ENCODE peak calls at places on chromosomes 5 and 9, in seven cellular contexts. One of them, this sample, is unnamed. For H3K27me3, the result is how much of the 10 kb centered on the place peaks cover.

GRCh38 chr5:77168187-77168883 is 42.1 kb upstream of the PDE8B start:
- DNase-seq in ovary: peak
- DNase-seq in A673: peak
- DNase-seq in SK-N-SH: no peak
- DNase-seq in mammary epithelial cell: no peak
- DNase-seq in cardiac muscle cell: peak
- DNase-seq in brain microvascular endothelial cell: peak
- DNase-seq in this sample: no peak

GRCh38 chr9:37936965-37937364 is 33.0 kb upstream of the SLC25A51 start:
- DNase-seq in brain microvascular endothelial cell: peak
- DNase-seq in ovary: no peak
- DNase-seq in mammary epithelial cell: peak
- DNase-seq in cardiac muscle cell: peak
- DNase-seq in SK-N-SH: peak
- DNase-seq in A673: peak
- DNase-seq in this sample: no peak

GRCh38 chr5:15431923-15432322 is 68.1 kb upstream of the FBXL7 start:
- DNase-seq in SK-N-SH: no peak
- DNase-seq in A673: no peak
- DNase-seq in ovary: no peak
- DNase-seq in mammary epithelial cell: no peak
- DNase-seq in brain microvascular endothelial cell: no peak
- DNase-seq in cardiac muscle cell: no peak
- DNase-seq in this sample: no peak

GRCh38 chr5:177431317-177432142 is 5.1 kb downstream of the GRK6 start:
- DNase-seq in A673: no peak
- DNase-seq in mammary epithelial cell: no peak
- DNase-seq in brain microvascular endothelial cell: no peak
- DNase-seq in SK-N-SH: no peak
- DNase-seq in ovary: peak
- DNase-seq in cardiac muscle cell: no peak
- DNase-seq in this sample: no peak

GRCh38 chr9:27118916-27119315 is 9.9 kb downstream of the TEK start:
- DNase-seq in brain microvascular endothelial cell: peak
- DNase-seq in cardiac muscle cell: no peak
- DNase-seq in A673: no peak
- DNase-seq in mammary epithelial cell: peak
- DNase-seq in ovary: no peak
- DNase-seq in SK-N-SH: no peak
- DNase-seq in this sample: no peak

GRCh38 chr5:80764786-80765185 is 110.0 kb upstream of the DHFR start:
- DNase-seq in ovary: no peak
- DNase-seq in SK-N-SH: no peak
- DNase-seq in brain microvascular endothelial cell: no peak
- DNase-seq in A673: no peak
- DNase-seq in mammary epithelial cell: no peak
- DNase-seq in cardiac muscle cell: no peak
- DNase-seq in this sample: no peak

GRCh38 chr5:179906795-179907569 is 715 bp downstream of the TBC1D9B start:
- DNase-seq in brain microvascular endothelial cell: no peak
- DNase-seq in ovary: peak
- DNase-seq in SK-N-SH: peak
- DNase-seq in A673: peak
- DNase-seq in mammary epithelial cell: peak
- DNase-seq in cardiac muscle cell: peak
- DNase-seq in this sample: no peak

GRCh38 chr5:175521313-175521833 is 43.0 kb downstream of the SFXN1 start:
- DNase-seq in SK-N-SH: no peak
- DNase-seq in mammary epithelial cell: no peak
- DNase-seq in A673: no peak
- DNase-seq in cardiac muscle cell: no peak
- DNase-seq in brain microvascular endothelial cell: no peak
- DNase-seq in ovary: no peak
- DNase-seq in this sample: no peak

GRCh38 chr5:125189451-125190051 is 443.1 kb upstream of the ZNF608 start:
- DNase-seq in brain microvascular endothelial cell: peak
- DNase-seq in ovary: no peak
- DNase-seq in A673: no peak
- DNase-seq in SK-N-SH: no peak
- DNase-seq in mammary epithelial cell: peak
- DNase-seq in cardiac muscle cell: peak
- DNase-seq in this sample: no peak

GRCh38 chr5:23963449-23963848 is 456.0 kb downstream of the PRDM9 start:
- DNase-seq in ovary: no peak
- DNase-seq in SK-N-SH: no peak
- DNase-seq in mammary epithelial cell: no peak
- DNase-seq in cardiac muscle cell: no peak
- DNase-seq in brain microvascular endothelial cell: no peak
- DNase-seq in A673: no peak
- DNase-seq in this sample: no peak

DNA sequence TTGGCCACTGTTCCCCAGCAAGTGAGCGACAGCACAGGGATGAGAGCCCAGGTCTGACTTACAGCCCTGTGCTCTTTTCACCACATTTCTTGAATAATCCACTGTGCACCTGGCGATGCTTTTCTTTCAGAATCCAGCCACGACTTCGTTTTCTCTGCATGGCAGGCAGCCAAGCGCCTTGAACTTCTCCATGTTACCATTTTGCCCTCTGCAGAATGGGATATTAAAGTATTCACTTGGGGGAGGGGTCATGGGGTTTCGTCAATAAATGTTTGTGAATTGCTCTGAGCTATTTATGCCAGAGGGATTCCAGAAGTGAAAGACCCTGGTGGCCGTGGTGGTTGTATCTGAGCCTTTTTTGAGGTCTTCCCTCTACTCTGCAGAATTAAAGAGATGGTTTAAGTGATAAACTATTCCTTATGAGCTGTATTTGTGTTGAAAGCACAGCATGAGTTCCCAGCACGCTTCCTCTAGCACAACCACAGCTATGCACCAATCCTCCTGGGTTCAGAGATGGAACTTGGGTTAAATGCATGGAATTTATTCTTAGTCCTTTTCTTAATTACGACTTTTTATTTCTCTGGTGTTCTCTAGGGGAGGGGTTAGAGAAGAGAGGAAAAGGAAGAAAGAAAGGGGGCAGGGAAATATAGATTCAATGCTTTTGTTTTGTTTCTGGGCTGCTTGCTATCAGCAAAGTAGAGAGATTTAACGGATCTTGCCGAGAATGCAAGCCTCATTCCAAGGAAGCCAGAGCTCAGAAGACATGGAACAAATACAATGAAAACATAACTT is 478.2 kb upstream of the TNC start:
- DNase-seq in brain microvascular endothelial cell: peak
- DNase-seq in A673: peak
- DNase-seq in SK-N-SH: no peak
- DNase-seq in mammary epithelial cell: no peak
- DNase-seq in ovary: no peak
- DNase-seq in cardiac muscle cell: peak
- DNase-seq in this sample: no peak
- H3K27ac ChIP-seq in brain microvascular endothelial cell: peak
- H3K27ac ChIP-seq in A673: peak
- H3K27ac ChIP-seq in SK-N-SH: peak
- H3K27ac ChIP-seq in mammary epithelial cell: no peak
- H3K27ac ChIP-seq in ovary: no peak
- H3K27ac ChIP-seq in cardiac muscle cell: no peak
- H3K27ac ChIP-seq in this sample: peak

DNA sequence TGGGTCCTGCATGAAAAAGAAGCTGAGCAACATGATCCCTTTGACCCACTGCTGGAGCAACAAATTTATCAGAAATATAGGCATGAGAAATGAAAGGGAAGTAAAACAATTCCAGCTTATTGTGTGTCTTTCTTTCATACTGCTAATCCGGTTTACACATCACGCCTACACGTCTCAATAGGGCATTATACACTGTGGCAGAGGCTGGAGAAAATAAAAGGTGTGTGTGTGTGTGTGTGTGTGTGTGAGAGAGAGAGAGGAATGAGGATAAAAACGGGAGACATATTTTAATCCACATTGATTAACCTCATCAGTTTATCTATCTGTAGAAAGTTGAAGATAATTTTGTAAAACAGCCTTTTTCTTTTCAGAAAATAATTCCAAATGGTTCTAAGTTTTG is 2.4 kb downstream of the PTCH1 start:
- DNase-seq in cardiac muscle cell: no peak
- DNase-seq in SK-N-SH: no peak
- DNase-seq in mammary epithelial cell: no peak
- DNase-seq in A673: peak
- DNase-seq in ovary: no peak
- DNase-seq in brain microvascular endothelial cell: no peak
- DNase-seq in this sample: no peak
- H3K4me3 ChIP-seq in cardiac muscle cell: no peak
- H3K4me3 ChIP-seq in SK-N-SH: no peak
- H3K4me3 ChIP-seq in mammary epithelial cell: no peak
- H3K4me3 ChIP-seq in A673: no peak
- H3K4me3 ChIP-seq in ovary: no peak
- H3K4me3 ChIP-seq in brain microvascular endothelial cell: no peak
- H3K4me3 ChIP-seq in this sample: no peak

GRCh38 chr5:135069016-135069770 is 35.2 kb upstream of the PITX1 start:
- DNase-seq in ovary: no peak
- DNase-seq in A673: peak
- DNase-seq in cardiac muscle cell: no peak
- DNase-seq in mammary epithelial cell: no peak
- DNase-seq in brain microvascular endothelial cell: no peak
- DNase-seq in SK-N-SH: no peak
- DNase-seq in this sample: no peak
- H3K27me3 ChIP-seq in ovary: under half
- H3K27me3 ChIP-seq in A673: under half
- H3K27me3 ChIP-seq in cardiac muscle cell: half or more
- H3K27me3 ChIP-seq in mammary epithelial cell: under half
- H3K27me3 ChIP-seq in brain microvascular endothelial cell: under half
- H3K27me3 ChIP-seq in SK-N-SH: under half
- H3K27me3 ChIP-seq in this sample: under half

DNA sequence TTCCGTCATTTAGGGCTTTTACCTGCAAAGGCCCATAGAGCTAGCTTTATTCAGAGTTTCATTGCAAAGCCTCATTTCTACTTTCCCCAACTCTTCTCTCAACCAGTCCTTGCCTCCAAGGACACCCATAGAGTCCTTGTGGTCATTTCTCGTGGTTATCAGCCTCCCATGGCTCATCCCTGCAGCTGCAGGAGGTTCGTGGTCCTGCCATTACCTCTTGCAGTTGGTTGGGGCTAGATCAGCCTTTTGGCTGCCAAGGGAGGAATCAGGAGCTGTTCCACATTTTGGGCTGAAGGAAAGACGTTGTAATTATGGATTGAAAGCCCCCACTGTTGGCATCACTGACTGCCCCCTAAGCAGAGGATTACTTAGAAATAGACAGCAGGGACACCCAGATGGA is 231.0 kb downstream of the MAN2A1 start:
- DNase-seq in SK-N-SH: no peak
- DNase-seq in brain microvascular endothelial cell: no peak
- DNase-seq in A673: no peak
- DNase-seq in cardiac muscle cell: no peak
- DNase-seq in ovary: no peak
- DNase-seq in mammary epithelial cell: no peak
- DNase-seq in this sample: no peak
- H3K27ac ChIP-seq in SK-N-SH: no peak
- H3K27ac ChIP-seq in brain microvascular endothelial cell: no peak
- H3K27ac ChIP-seq in A673: no peak
- H3K27ac ChIP-seq in cardiac muscle cell: no peak
- H3K27ac ChIP-seq in ovary: no peak
- H3K27ac ChIP-seq in mammary epithelial cell: no peak
- H3K27ac ChIP-seq in this sample: no peak

DNA sequence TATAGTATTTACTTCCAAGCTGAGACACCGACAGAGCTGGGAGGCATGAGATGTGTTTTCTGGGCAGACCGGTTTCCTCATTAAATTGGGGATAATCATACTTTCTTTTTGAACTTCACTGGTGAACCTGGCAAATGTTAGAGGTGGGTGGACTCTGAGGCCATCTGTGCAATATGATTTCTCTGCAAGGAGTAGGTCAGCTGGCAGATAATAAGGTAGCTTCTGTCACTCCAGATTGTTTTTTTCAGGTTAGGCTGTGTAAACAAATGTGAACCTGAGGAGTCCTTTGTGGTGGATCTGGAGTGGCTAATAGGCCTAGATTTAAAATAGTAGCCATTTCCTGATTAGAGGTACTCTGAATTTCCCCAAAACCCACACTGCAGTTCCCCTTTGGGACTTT is 75.4 kb upstream of the S1PR3 start:
- DNase-seq in cardiac muscle cell: no peak
- DNase-seq in A673: no peak
- DNase-seq in ovary: no peak
- DNase-seq in brain microvascular endothelial cell: no peak
- DNase-seq in mammary epithelial cell: no peak
- DNase-seq in SK-N-SH: no peak
- DNase-seq in this sample: no peak
- H3K4me3 ChIP-seq in cardiac muscle cell: no peak
- H3K4me3 ChIP-seq in A673: no peak
- H3K4me3 ChIP-seq in ovary: no peak
- H3K4me3 ChIP-seq in brain microvascular endothelial cell: no peak
- H3K4me3 ChIP-seq in mammary epithelial cell: no peak
- H3K4me3 ChIP-seq in SK-N-SH: no peak
- H3K4me3 ChIP-seq in this sample: no peak

DNA sequence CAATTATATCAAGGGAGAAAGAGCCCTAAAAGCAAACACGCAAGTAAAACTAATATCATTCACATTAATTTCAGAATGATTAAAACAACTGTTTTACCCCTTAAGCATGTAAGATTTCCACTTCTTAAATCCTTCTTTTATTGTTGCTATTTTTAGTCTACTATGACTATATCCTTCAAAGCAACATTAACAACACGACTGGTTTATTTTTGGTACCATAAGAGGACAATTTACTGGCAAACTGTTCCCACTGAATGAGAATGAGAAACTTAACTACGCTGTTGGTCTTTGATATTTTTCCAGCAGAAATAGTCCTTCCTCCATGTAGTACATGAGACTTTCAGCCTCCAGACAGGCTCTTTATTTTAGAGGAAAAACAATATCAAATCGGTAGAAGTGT is 281.5 kb downstream of the CTNND2 start:
- DNase-seq in mammary epithelial cell: no peak
- DNase-seq in brain microvascular endothelial cell: no peak
- DNase-seq in A673: no peak
- DNase-seq in SK-N-SH: no peak
- DNase-seq in ovary: no peak
- DNase-seq in cardiac muscle cell: no peak
- DNase-seq in this sample: no peak
- H3K27me3 ChIP-seq in mammary epithelial cell: under half
- H3K27me3 ChIP-seq in brain microvascular endothelial cell: under half
- H3K27me3 ChIP-seq in A673: under half
- H3K27me3 ChIP-seq in SK-N-SH: under half
- H3K27me3 ChIP-seq in ovary: under half
- H3K27me3 ChIP-seq in cardiac muscle cell: under half
- H3K27me3 ChIP-seq in this sample: under half

DNA sequence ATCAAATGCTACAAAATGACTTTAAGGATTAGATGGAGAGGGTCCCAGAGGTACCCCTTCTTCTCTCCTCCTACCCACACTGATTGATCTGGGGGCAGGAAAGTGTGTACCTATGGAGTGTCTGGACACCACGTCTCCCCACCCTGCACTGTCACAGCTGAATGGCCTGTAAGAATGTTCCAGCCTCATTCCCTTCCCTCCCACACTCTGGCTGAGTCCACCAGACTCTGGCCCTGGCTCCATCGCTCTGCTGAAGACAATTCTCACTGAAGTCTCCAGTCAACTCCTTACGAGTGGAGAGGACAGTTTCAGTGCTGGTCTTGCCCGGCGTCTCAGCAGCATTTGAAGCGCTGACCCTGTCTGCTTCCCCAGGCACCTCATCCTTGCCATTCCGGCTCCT is 105.8 kb downstream of the TTLL11 start:
- DNase-seq in ovary: no peak
- DNase-seq in mammary epithelial cell: no peak
- DNase-seq in SK-N-SH: no peak
- DNase-seq in brain microvascular endothelial cell: no peak
- DNase-seq in cardiac muscle cell: no peak
- DNase-seq in A673: no peak
- DNase-seq in this sample: no peak
- H3K27ac ChIP-seq in ovary: no peak
- H3K27ac ChIP-seq in mammary epithelial cell: no peak
- H3K27ac ChIP-seq in SK-N-SH: no peak
- H3K27ac ChIP-seq in brain microvascular endothelial cell: no peak
- H3K27ac ChIP-seq in cardiac muscle cell: no peak
- H3K27ac ChIP-seq in A673: no peak
- H3K27ac ChIP-seq in this sample: no peak

This sample was measured in tibial nerve.